ENCODE peak calls at places on chromosomes 7 and 10, in eight cellular contexts. I, Z, D, M, Q, X, C and K are unnamed samples.

GRCh38 chr10:1643911-1644810 is 93.2 kb downstream of the ADARB2 start:
- DNase-seq in D (no peak), M (no peak), I (no peak), X (no peak), Q (peak), Z (no peak), C (no peak), K (peak)

GRCh38 chr7:29115130-29115529 is 31.2 kb downstream of the CPVL start:
- DNase-seq in Z (no peak), M (no peak), Q (no peak), C (no peak), I (no peak), D (no peak), X (no peak), K (no peak)

GRCh38 chr7:132394283-132395003 is 181.8 kb downstream of the PLXNA4 start:
- DNase-seq in Q (no peak), M (no peak), C (no peak), I (no peak), X (no peak), Z (no peak), D (no peak), K (no peak)

GRCh38 chr7:103752995-103753394 is 236.5 kb downstream of the RELN start:
- DNase-seq in M (no peak), Z (no peak), Q (no peak), C (no peak), I (no peak), X (no peak), D (no peak), K (no peak)

GRCh38 chr7:45917658-45918057 is 3.4 kb downstream of the IGFBP3 start:
- DNase-seq in Q (peak), M (peak), C (peak), I (peak), D (peak), X (peak), Z (peak), K (no peak)

GRCh38 chr7:116356333-116356965 is 143.1 kb upstream of the CAV2 start:
- DNase-seq in X (no peak), C (no peak), D (no peak), M (no peak), Q (no peak), Z (no peak), I (no peak), K (no peak)

GRCh38 chr7:55180821-55181542 is 162.2 kb downstream of the EGFR start:
- DNase-seq in I (no peak), X (peak), M (no peak), C (no peak), Z (peak), Q (no peak), D (no peak), K (no peak)

GRCh38 chr7:2644514-2645273 is 12.9 kb downstream of the TTYH3 start:
- DNase-seq in M (no peak), Q (no peak), X (no peak), I (peak), D (no peak), C (no peak), Z (no peak), K (no peak)

GRCh38 chr10:86730227-86730626 is 26.2 kb upstream of the BMPR1A start:
- DNase-seq in M (no peak), D (peak), C (no peak), Z (no peak), I (no peak), Q (peak), X (no peak), K (no peak)

GRCh38 chr7:1702652-1703051 is 32.6 kb downstream of the ELFN1 start:
- DNase-seq in C (no peak), D (no peak), Q (no peak), X (no peak), M (no peak), I (no peak), Z (no peak), K (no peak)

GRCh38 chr10:101506829-101507228 is 81.2 kb downstream of the POLL start:
- DNase-seq in D (no peak), I (no peak), Q (no peak), X (no peak), C (no peak), Z (no peak), M (no peak), K (no peak)

GRCh38 chr10:44479306-44479705 is 94.4 kb upstream of the CXCL12 start:
- DNase-seq in M (no peak), Z (no peak), C (no peak), X (no peak), D (no peak), Q (no peak), I (no peak), K (no peak)

GRCh38 chr10:11345224-11346054 is 266.0 kb downstream of the USP6NL start:
- DNase-seq in Z (peak), Q (no peak), D (no peak), M (peak), I (no peak), C (no peak), X (peak), K (no peak)

GRCh38 chr10:124520553-124521428 is 59.2 kb downstream of the LHPP start:
- DNase-seq in M (peak), C (no peak), Q (peak), D (peak), X (no peak), Z (no peak), I (peak), K (peak)

GRCh38 chr7:37970211-37970610 is 49.8 kb downstream of the EPDR1 start:
- DNase-seq in M (no peak), C (no peak), D (no peak), Q (no peak), X (no peak), Z (no peak), I (no peak), K (no peak)

GRCh38 chr10:44183667-44184632 is 200.9 kb downstream of the CXCL12 start:
- DNase-seq in Q (no peak), M (no peak), Z (no peak), I (no peak), X (no peak), D (no peak), C (no peak), K (no peak)

GRCh38 chr7:90916319-90916718 is 320.2 kb downstream of the CDK14 start:
- DNase-seq in Q (no peak), X (no peak), Z (no peak), C (no peak), I (no peak), D (no peak), M (no peak), K (no peak)
- TF ChIP-seq CTCF in Q (no peak), X (no peak), Z (no peak), C (no peak), I (no peak), D (no peak), M (no peak), K (no peak)

DNA sequence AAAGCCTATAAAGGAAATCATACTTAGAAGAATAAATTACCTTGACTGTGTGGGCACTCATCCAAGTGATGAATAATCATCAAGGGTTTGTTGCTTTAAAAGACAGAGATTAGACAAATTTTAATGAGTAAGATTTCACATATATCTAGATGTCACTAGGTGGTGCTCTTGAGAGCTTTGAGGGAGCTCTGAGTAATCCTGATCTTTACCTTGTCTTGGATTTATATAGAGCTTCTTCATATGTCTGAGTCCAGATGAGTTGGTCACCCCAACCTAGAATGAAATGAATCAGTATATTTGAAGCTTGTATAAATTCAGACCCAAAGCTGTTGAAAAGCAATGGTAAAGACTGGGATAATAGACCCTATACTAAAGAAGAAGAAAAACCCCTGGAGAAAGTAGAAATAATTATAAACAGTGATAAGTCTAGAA is 3.7 kb downstream of the AGR2 start:
- DNase-seq in M (peak), Q (peak), I (no peak), D (peak), X (no peak), C (no peak), Z (no peak), K (no peak)
- TF ChIP-seq CTCF in M (peak), Q (peak), I (peak), D (peak), X (no peak), C (peak), Z (peak), K (peak)

GRCh38 chr7:151223728-151224127 is 3.3 kb downstream of the ABCF2 start:
- DNase-seq in Q (no peak), C (no peak), D (no peak), Z (no peak), X (no peak), I (no peak), M (no peak), K (no peak)
- TF ChIP-seq CTCF in Q (no peak), C (no peak), D (no peak), Z (no peak), X (no peak), I (no peak), M (no peak), K (no peak)

GRCh38 chr10:93346712-93347111 is 135.4 kb downstream of the MYOF start:
- DNase-seq in M (no peak), I (no peak), X (no peak), Z (no peak), D (no peak), Q (no peak), C (no peak), K (no peak)
- TF ChIP-seq CTCF in M (no peak), I (no peak), X (no peak), Z (no peak), D (no peak), Q (no peak), C (no peak), K (no peak)